ENCODE peak calls at places on chromosomes 2 and 18, in ten cellular contexts. One of them, this sample, is unnamed.

GRCh38 chr2:159856760-159857159 is 58.8 kb upstream of the CD302 start:
- DNase-seq in endothelial cell: no peak
- DNase-seq in GM10248: no peak
- DNase-seq in stimulated activated CD8-positive, alpha-beta memory T cell treated with anti-CD3 and anti-CD28 coated beads, Interleukin-7, amount 100 ng/mL, for 1 hour: no peak
- DNase-seq in stimulated activated CD4-positive, alpha-beta T cell treated with anti-CD3 and anti-CD28 coated beads, TNF-alpha, amount 100 ng/mL, for 4 hours: no peak
- DNase-seq in Kasumi-1: no peak
- DNase-seq in COLO829: no peak
- DNase-seq in activated CD4-positive, alpha-beta T cell treated with anti-CD3 and anti-CD28 coated beads for 48 hours: no peak
- DNase-seq in cardiac muscle cell: no peak
- DNase-seq in iris pigment epithelial cell: no peak
- DNase-seq in this sample: no peak

GRCh38 chr18:45890606-45891005 is 65.1 kb downstream of the SIGLEC15 start:
- DNase-seq in endothelial cell: no peak
- DNase-seq in GM10248: no peak
- DNase-seq in stimulated activated CD8-positive, alpha-beta memory T cell treated with anti-CD3 and anti-CD28 coated beads, Interleukin-7, amount 100 ng/mL, for 1 hour: no peak
- DNase-seq in stimulated activated CD4-positive, alpha-beta T cell treated with anti-CD3 and anti-CD28 coated beads, TNF-alpha, amount 100 ng/mL, for 4 hours: no peak
- DNase-seq in Kasumi-1: peak
- DNase-seq in COLO829: no peak
- DNase-seq in activated CD4-positive, alpha-beta T cell treated with anti-CD3 and anti-CD28 coated beads for 48 hours: no peak
- DNase-seq in cardiac muscle cell: no peak
- DNase-seq in iris pigment epithelial cell: no peak
- DNase-seq in this sample: no peak

GRCh38 chr18:22856870-22857269 is 76.3 kb upstream of the RBBP8 start:
- DNase-seq in endothelial cell: no peak
- DNase-seq in GM10248: no peak
- DNase-seq in stimulated activated CD8-positive, alpha-beta memory T cell treated with anti-CD3 and anti-CD28 coated beads, Interleukin-7, amount 100 ng/mL, for 1 hour: no peak
- DNase-seq in stimulated activated CD4-positive, alpha-beta T cell treated with anti-CD3 and anti-CD28 coated beads, TNF-alpha, amount 100 ng/mL, for 4 hours: no peak
- DNase-seq in Kasumi-1: no peak
- DNase-seq in COLO829: no peak
- DNase-seq in activated CD4-positive, alpha-beta T cell treated with anti-CD3 and anti-CD28 coated beads for 48 hours: no peak
- DNase-seq in cardiac muscle cell: peak
- DNase-seq in iris pigment epithelial cell: no peak
- DNase-seq in this sample: no peak

GRCh38 chr2:239300871-239301742 is 99.7 kb downstream of the HDAC4 start:
- DNase-seq in endothelial cell: no peak
- DNase-seq in GM10248: no peak
- DNase-seq in stimulated activated CD8-positive, alpha-beta memory T cell treated with anti-CD3 and anti-CD28 coated beads, Interleukin-7, amount 100 ng/mL, for 1 hour: no peak
- DNase-seq in stimulated activated CD4-positive, alpha-beta T cell treated with anti-CD3 and anti-CD28 coated beads, TNF-alpha, amount 100 ng/mL, for 4 hours: no peak
- DNase-seq in Kasumi-1: no peak
- DNase-seq in COLO829: no peak
- DNase-seq in activated CD4-positive, alpha-beta T cell treated with anti-CD3 and anti-CD28 coated beads for 48 hours: no peak
- DNase-seq in cardiac muscle cell: no peak
- DNase-seq in iris pigment epithelial cell: no peak
- DNase-seq in this sample: no peak

GRCh38 chr18:51006948-51007786 is 22.8 kb upstream of the SMAD4 start:
- DNase-seq in endothelial cell: no peak
- DNase-seq in GM10248: no peak
- DNase-seq in stimulated activated CD8-positive, alpha-beta memory T cell treated with anti-CD3 and anti-CD28 coated beads, Interleukin-7, amount 100 ng/mL, for 1 hour: no peak
- DNase-seq in stimulated activated CD4-positive, alpha-beta T cell treated with anti-CD3 and anti-CD28 coated beads, TNF-alpha, amount 100 ng/mL, for 4 hours: no peak
- DNase-seq in Kasumi-1: no peak
- DNase-seq in COLO829: no peak
- DNase-seq in activated CD4-positive, alpha-beta T cell treated with anti-CD3 and anti-CD28 coated beads for 48 hours: no peak
- DNase-seq in cardiac muscle cell: peak
- DNase-seq in iris pigment epithelial cell: no peak
- DNase-seq in this sample: no peak

GRCh38 chr2:156083707-156084494 is 248.6 kb downstream of the NR4A2 start:
- DNase-seq in endothelial cell: no peak
- DNase-seq in GM10248: no peak
- DNase-seq in stimulated activated CD8-positive, alpha-beta memory T cell treated with anti-CD3 and anti-CD28 coated beads, Interleukin-7, amount 100 ng/mL, for 1 hour: no peak
- DNase-seq in stimulated activated CD4-positive, alpha-beta T cell treated with anti-CD3 and anti-CD28 coated beads, TNF-alpha, amount 100 ng/mL, for 4 hours: no peak
- DNase-seq in Kasumi-1: no peak
- DNase-seq in COLO829: no peak
- DNase-seq in activated CD4-positive, alpha-beta T cell treated with anti-CD3 and anti-CD28 coated beads for 48 hours: no peak
- DNase-seq in cardiac muscle cell: no peak
- DNase-seq in iris pigment epithelial cell: no peak
- DNase-seq in this sample: no peak

GRCh38 chr2:241900251-241901017 is 30.9 kb downstream of the RTP5 start:
- DNase-seq in endothelial cell: no peak
- DNase-seq in GM10248: no peak
- DNase-seq in stimulated activated CD8-positive, alpha-beta memory T cell treated with anti-CD3 and anti-CD28 coated beads, Interleukin-7, amount 100 ng/mL, for 1 hour: no peak
- DNase-seq in stimulated activated CD4-positive, alpha-beta T cell treated with anti-CD3 and anti-CD28 coated beads, TNF-alpha, amount 100 ng/mL, for 4 hours: no peak
- DNase-seq in Kasumi-1: no peak
- DNase-seq in COLO829: no peak
- DNase-seq in activated CD4-positive, alpha-beta T cell treated with anti-CD3 and anti-CD28 coated beads for 48 hours: no peak
- DNase-seq in cardiac muscle cell: no peak
- DNase-seq in iris pigment epithelial cell: no peak
- DNase-seq in this sample: no peak

GRCh38 chr18:70024829-70025228 is 77.2 kb upstream of the CD226 start:
- DNase-seq in endothelial cell: no peak
- DNase-seq in GM10248: no peak
- DNase-seq in stimulated activated CD8-positive, alpha-beta memory T cell treated with anti-CD3 and anti-CD28 coated beads, Interleukin-7, amount 100 ng/mL, for 1 hour: no peak
- DNase-seq in stimulated activated CD4-positive, alpha-beta T cell treated with anti-CD3 and anti-CD28 coated beads, TNF-alpha, amount 100 ng/mL, for 4 hours: no peak
- DNase-seq in Kasumi-1: no peak
- DNase-seq in COLO829: no peak
- DNase-seq in activated CD4-positive, alpha-beta T cell treated with anti-CD3 and anti-CD28 coated beads for 48 hours: no peak
- DNase-seq in cardiac muscle cell: no peak
- DNase-seq in iris pigment epithelial cell: no peak
- DNase-seq in this sample: no peak

GRCh38 chr2:131027566-131028528 is 65.4 kb downstream of the FAM168B start:
- DNase-seq in endothelial cell: no peak
- DNase-seq in GM10248: no peak
- DNase-seq in stimulated activated CD8-positive, alpha-beta memory T cell treated with anti-CD3 and anti-CD28 coated beads, Interleukin-7, amount 100 ng/mL, for 1 hour: no peak
- DNase-seq in stimulated activated CD4-positive, alpha-beta T cell treated with anti-CD3 and anti-CD28 coated beads, TNF-alpha, amount 100 ng/mL, for 4 hours: no peak
- DNase-seq in Kasumi-1: no peak
- DNase-seq in COLO829: no peak
- DNase-seq in activated CD4-positive, alpha-beta T cell treated with anti-CD3 and anti-CD28 coated beads for 48 hours: no peak
- DNase-seq in cardiac muscle cell: no peak
- DNase-seq in iris pigment epithelial cell: no peak
- DNase-seq in this sample: no peak

GRCh38 chr2:58289029-58289428 is 47.9 kb upstream of the FANCL start:
- DNase-seq in endothelial cell: no peak
- DNase-seq in GM10248: no peak
- DNase-seq in stimulated activated CD8-positive, alpha-beta memory T cell treated with anti-CD3 and anti-CD28 coated beads, Interleukin-7, amount 100 ng/mL, for 1 hour: no peak
- DNase-seq in stimulated activated CD4-positive, alpha-beta T cell treated with anti-CD3 and anti-CD28 coated beads, TNF-alpha, amount 100 ng/mL, for 4 hours: no peak
- DNase-seq in Kasumi-1: no peak
- DNase-seq in COLO829: no peak
- DNase-seq in activated CD4-positive, alpha-beta T cell treated with anti-CD3 and anti-CD28 coated beads for 48 hours: no peak
- DNase-seq in cardiac muscle cell: no peak
- DNase-seq in iris pigment epithelial cell: peak
- DNase-seq in this sample: no peak

GRCh38 chr2:191318729-191319078 is 73.5 kb downstream of the MYO1B start:
- DNase-seq in endothelial cell: no peak
- DNase-seq in GM10248: no peak
- DNase-seq in stimulated activated CD8-positive, alpha-beta memory T cell treated with anti-CD3 and anti-CD28 coated beads, Interleukin-7, amount 100 ng/mL, for 1 hour: no peak
- DNase-seq in stimulated activated CD4-positive, alpha-beta T cell treated with anti-CD3 and anti-CD28 coated beads, TNF-alpha, amount 100 ng/mL, for 4 hours: no peak
- DNase-seq in Kasumi-1: peak
- DNase-seq in COLO829: no peak
- DNase-seq in activated CD4-positive, alpha-beta T cell treated with anti-CD3 and anti-CD28 coated beads for 48 hours: no peak
- DNase-seq in cardiac muscle cell: peak
- DNase-seq in iris pigment epithelial cell: peak
- DNase-seq in this sample: peak

GRCh38 chr18:37521500-37522465 is 43.8 kb downstream of the CELF4 start:
- DNase-seq in endothelial cell: no peak
- DNase-seq in GM10248: no peak
- DNase-seq in stimulated activated CD8-positive, alpha-beta memory T cell treated with anti-CD3 and anti-CD28 coated beads, Interleukin-7, amount 100 ng/mL, for 1 hour: no peak
- DNase-seq in stimulated activated CD4-positive, alpha-beta T cell treated with anti-CD3 and anti-CD28 coated beads, TNF-alpha, amount 100 ng/mL, for 4 hours: no peak
- DNase-seq in Kasumi-1: no peak
- DNase-seq in COLO829: no peak
- DNase-seq in activated CD4-positive, alpha-beta T cell treated with anti-CD3 and anti-CD28 coated beads for 48 hours: no peak
- DNase-seq in cardiac muscle cell: no peak
- DNase-seq in iris pigment epithelial cell: no peak
- DNase-seq in this sample: no peak

GRCh38 chr18:11887305-11888262 is 20.5 kb downstream of the MPPE1 start:
- DNase-seq in endothelial cell: no peak
- DNase-seq in GM10248: no peak
- DNase-seq in stimulated activated CD8-positive, alpha-beta memory T cell treated with anti-CD3 and anti-CD28 coated beads, Interleukin-7, amount 100 ng/mL, for 1 hour: no peak
- DNase-seq in stimulated activated CD4-positive, alpha-beta T cell treated with anti-CD3 and anti-CD28 coated beads, TNF-alpha, amount 100 ng/mL, for 4 hours: no peak
- DNase-seq in Kasumi-1: no peak
- DNase-seq in COLO829: no peak
- DNase-seq in activated CD4-positive, alpha-beta T cell treated with anti-CD3 and anti-CD28 coated beads for 48 hours: no peak
- DNase-seq in cardiac muscle cell: no peak
- DNase-seq in iris pigment epithelial cell: peak
- DNase-seq in this sample: no peak

GRCh38 chr2:179536185-179536584 is 271.6 kb upstream of the SESTD1 start:
- DNase-seq in endothelial cell: no peak
- DNase-seq in GM10248: no peak
- DNase-seq in stimulated activated CD8-positive, alpha-beta memory T cell treated with anti-CD3 and anti-CD28 coated beads, Interleukin-7, amount 100 ng/mL, for 1 hour: no peak
- DNase-seq in stimulated activated CD4-positive, alpha-beta T cell treated with anti-CD3 and anti-CD28 coated beads, TNF-alpha, amount 100 ng/mL, for 4 hours: no peak
- DNase-seq in Kasumi-1: no peak
- DNase-seq in COLO829: no peak
- DNase-seq in activated CD4-positive, alpha-beta T cell treated with anti-CD3 and anti-CD28 coated beads for 48 hours: no peak
- DNase-seq in cardiac muscle cell: no peak
- DNase-seq in iris pigment epithelial cell: peak
- DNase-seq in this sample: no peak

GRCh38 chr2:119862127-119862889 is 102.6 kb downstream of the PTPN4 start:
- DNase-seq in endothelial cell: no peak
- DNase-seq in GM10248: peak
- DNase-seq in stimulated activated CD8-positive, alpha-beta memory T cell treated with anti-CD3 and anti-CD28 coated beads, Interleukin-7, amount 100 ng/mL, for 1 hour: no peak
- DNase-seq in stimulated activated CD4-positive, alpha-beta T cell treated with anti-CD3 and anti-CD28 coated beads, TNF-alpha, amount 100 ng/mL, for 4 hours: no peak
- DNase-seq in Kasumi-1: no peak
- DNase-seq in COLO829: no peak
- DNase-seq in activated CD4-positive, alpha-beta T cell treated with anti-CD3 and anti-CD28 coated beads for 48 hours: no peak
- DNase-seq in cardiac muscle cell: peak
- DNase-seq in iris pigment epithelial cell: no peak
- DNase-seq in this sample: no peak